ENCODE peak calls at places on chromosomes 4 and X, in seven cellular contexts. X is HCT116, J is upper lobe of left lung, I is PC-3, N is heart right ventricle, U is DND-41, Z is mucosa of descending colon. Y is an unnamed sample. For H3K36me3, the result is how much of the 10 kb centered on the place peaks cover.

GRCh38 chr4:56410247-56410646 is 23.0 kb upstream of the AASDH start:
- ATAC-seq in X (peak), J (peak), I (peak), N (peak), U (no peak), Z (peak), Y (peak)

GRCh38 chr4:85514117-85514516 is 39.2 kb downstream of the ARHGAP24 start:
- ATAC-seq in X (no peak), J (peak), I (no peak), N (no peak), U (no peak), Z (peak), Y (no peak)

GRCh38 chr4:183675625-183676024 is 16.5 kb downstream of the TRAPPC11 start:
- ATAC-seq in X (no peak), J (no peak), I (no peak), N (no peak), U (no peak), Z (no peak), Y (no peak)

GRCh38 chr4:2910409-2910808 is 52.8 kb downstream of the NOP14 start:
- ATAC-seq in X (peak), J (no peak), I (no peak), N (no peak), U (no peak), Z (no peak), Y (no peak)

GRCh38 chrX:41917517-41917916 is 5.8 kb downstream of the CASK start:
- ATAC-seq in X (no peak), J (no peak), I (no peak), N (no peak), U (peak), Z (peak), Y (no peak)

GRCh38 chr4:2814627-2815026 is 21.7 kb downstream of the SH3BP2 start:
- ATAC-seq in X (no peak), J (no peak), I (no peak), N (no peak), U (no peak), Z (no peak), Y (no peak)

GRCh38 chr4:75679876-75680575 is 6.8 kb upstream of the G3BP2 start:
- ATAC-seq in X (no peak), J (no peak), I (no peak), N (no peak), U (no peak), Z (no peak), Y (no peak)

GRCh38 chrX:13372203-13372980 is 52.5 kb upstream of the ATXN3L start:
- ATAC-seq in X (no peak), J (no peak), I (no peak), N (no peak), U (no peak), Z (no peak), Y (no peak)

GRCh38 chr4:3384391-3384770 is 57.4 kb upstream of the HGFAC start:
- ATAC-seq in X (no peak), J (no peak), I (no peak), N (no peak), U (no peak), Z (no peak), Y (no peak)

GRCh38 chrX:47751670-47752069 is 85.0 kb upstream of the ZNF81 start:
- ATAC-seq in X (peak), J (no peak), I (peak), N (no peak), U (peak), Z (peak), Y (no peak)

GRCh38 chr4:133865606-133866327 is 335.8 kb downstream of the PABPC4L start:
- ATAC-seq in X (peak), J (no peak), I (peak), N (no peak), U (peak), Z (no peak), Y (no peak)

GRCh38 chr4:113899260-113900177 is 79.9 kb downstream of the ARSJ start:
- ATAC-seq in X (no peak), J (no peak), I (no peak), N (no peak), U (peak), Z (peak), Y (no peak)

GRCh38 chr4:182862921-182863320 is 54.3 kb downstream of the DCTD start:
- ATAC-seq in X (no peak), J (peak), I (no peak), N (no peak), U (no peak), Z (peak), Y (no peak)

GRCh38 chr4:16126714-16127113 is 42.9 kb upstream of the PROM1 start:
- ATAC-seq in X (no peak), J (no peak), I (no peak), N (no peak), U (no peak), Z (no peak), Y (no peak)

GRCh38 chr4:141849778-141850177 is 213.4 kb downstream of the IL15 start:
- ATAC-seq in X (no peak), J (no peak), I (no peak), N (no peak), U (no peak), Z (no peak), Y (no peak)

GRCh38 chrX:24282381-24283121 is 31.3 kb downstream of the SUPT20HL2 start:
- ATAC-seq in X (no peak), J (no peak), I (no peak), N (no peak), U (peak), Z (no peak), Y (peak)

GRCh38 chrX:24025741-24026402 is 1.1 kb downstream of the KLHL15 start:
- ATAC-seq in X (peak), J (peak), I (peak), N (peak), U (peak), Z (peak), Y (peak)

GRCh38 chr4:112082954-112083586 is 62.2 kb upstream of the FAM241A start:
- ATAC-seq in X (peak), J (no peak), I (peak), N (peak), U (no peak), Z (peak), Y (no peak)

GRCh38 chr4:22500128-22500611 is 15.7 kb downstream of the ADGRA3 start:
- ATAC-seq in X (peak), J (peak), I (peak), N (peak), U (no peak), Z (peak), Y (peak)

DNA sequence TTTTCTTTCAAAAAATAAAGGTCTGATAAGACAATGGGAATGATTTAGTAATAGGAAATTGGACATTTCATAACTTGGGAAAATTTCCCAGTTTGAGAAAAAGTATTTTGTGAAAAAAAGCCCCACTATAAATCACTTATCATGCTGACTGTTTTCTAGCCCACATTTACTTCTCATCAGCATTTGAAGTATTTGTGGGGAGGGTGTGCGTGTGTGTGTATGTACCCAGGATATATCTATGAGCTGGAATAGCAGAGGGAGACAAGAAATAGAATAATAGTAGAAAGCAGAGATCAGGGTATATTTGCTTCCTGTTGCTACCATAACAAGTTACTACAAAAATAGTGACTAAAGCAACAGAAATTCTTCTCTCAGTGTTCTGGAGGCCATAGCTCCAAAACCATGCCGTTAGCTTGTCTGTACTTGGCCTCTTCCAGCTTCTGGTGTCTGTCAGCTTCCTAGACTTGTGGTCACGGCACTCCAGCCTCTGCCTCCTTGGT is 139.8 kb downstream of the PTTG2 start:
- ATAC-seq in X (no peak), J (peak), I (no peak), N (peak), U (no peak), Z (no peak), Y (no peak)
- H3K36me3 ChIP-seq in X (under half), J (under half), I (under half), N (half or more), U (half or more), Z (under half), Y (half or more)

DNA sequence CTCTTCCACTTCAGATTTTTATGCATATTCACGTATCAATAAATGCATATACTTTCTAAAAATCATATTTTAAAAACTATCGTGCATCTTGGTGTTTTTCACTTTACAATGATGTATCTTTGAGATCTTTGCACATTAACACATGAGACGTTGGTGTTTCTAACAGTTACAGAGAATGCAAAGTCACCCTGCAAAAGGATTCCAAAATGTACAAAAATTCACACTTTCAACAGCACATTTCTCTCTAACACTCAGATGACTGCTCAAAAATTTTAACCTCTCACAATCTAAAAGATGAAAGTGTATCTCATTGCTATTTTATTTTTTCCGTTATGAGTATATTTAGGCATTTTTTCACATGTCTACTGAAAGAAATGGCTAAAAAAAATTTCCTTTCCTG is 38.9 kb downstream of the ELOVL6 start:
- ATAC-seq in X (no peak), J (no peak), I (no peak), N (no peak), U (no peak), Z (no peak), Y (no peak)
- H3K36me3 ChIP-seq in X (under half), J (under half), I (under half), N (under half), U (under half), Z (under half), Y (under half)

GRCh38 chr4:39770969-39771724 is 73.2 kb downstream of the UBE2K start:
- ATAC-seq in X (peak), J (no peak), I (no peak), N (no peak), U (no peak), Z (no peak), Y (no peak)

GRCh38 chr4:39770005-39770404 is 72.1 kb downstream of the UBE2K start:
- ATAC-seq in X (no peak), J (no peak), I (no peak), N (no peak), U (no peak), Z (no peak), Y (no peak)

GRCh38 chr4:39770471-39770870 is 72.5 kb downstream of the UBE2K start:
- ATAC-seq in X (no peak), J (peak), I (no peak), N (no peak), U (no peak), Z (no peak), Y (no peak)
- H3K36me3 ChIP-seq in X (under half), J (under half), I (under half), N (half or more), U (half or more), Z (under half), Y (under half)

DNA sequence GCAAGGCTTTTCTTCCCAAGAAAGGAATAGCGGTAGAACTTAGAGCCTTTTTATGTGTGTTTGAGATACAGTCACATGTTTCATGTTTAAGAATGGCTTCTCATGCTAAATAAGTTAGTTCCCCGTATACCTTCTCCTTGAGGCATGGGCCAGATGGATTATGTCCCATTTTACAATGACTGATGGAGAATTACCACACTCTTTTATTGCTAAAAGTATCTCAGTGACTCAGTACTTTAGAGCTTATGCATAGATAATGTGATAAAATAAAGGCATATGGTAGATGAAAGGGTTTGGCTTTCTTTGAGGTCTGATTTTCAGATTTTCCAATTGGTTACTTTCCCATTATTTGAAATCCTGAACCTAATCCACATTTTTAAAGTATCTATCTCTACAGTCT is 121.8 kb upstream of the BMPR1B start:
- ATAC-seq in X (no peak), J (no peak), I (no peak), N (no peak), U (no peak), Z (peak), Y (no peak)
- H3K36me3 ChIP-seq in X (under half), J (under half), I (under half), N (under half), U (under half), Z (under half), Y (under half)

GRCh38 chr4:128856246-128856645 is 46.7 kb downstream of the JADE1 start:
- ATAC-seq in X (no peak), J (no peak), I (no peak), N (no peak), U (no peak), Z (no peak), Y (no peak)
- H3K36me3 ChIP-seq in X (under half), J (under half), I (under half), N (half or more), U (half or more), Z (under half), Y (under half)

GRCh38 chrX:154011376-154012335 is 8.0 kb downstream of the IRAK1 start:
- ATAC-seq in X (no peak), J (no peak), I (no peak), N (no peak), U (no peak), Z (no peak), Y (no peak)
- H3K36me3 ChIP-seq in X (under half), J (under half), I (under half), N (half or more), U (half or more), Z (under half), Y (under half)

DNA sequence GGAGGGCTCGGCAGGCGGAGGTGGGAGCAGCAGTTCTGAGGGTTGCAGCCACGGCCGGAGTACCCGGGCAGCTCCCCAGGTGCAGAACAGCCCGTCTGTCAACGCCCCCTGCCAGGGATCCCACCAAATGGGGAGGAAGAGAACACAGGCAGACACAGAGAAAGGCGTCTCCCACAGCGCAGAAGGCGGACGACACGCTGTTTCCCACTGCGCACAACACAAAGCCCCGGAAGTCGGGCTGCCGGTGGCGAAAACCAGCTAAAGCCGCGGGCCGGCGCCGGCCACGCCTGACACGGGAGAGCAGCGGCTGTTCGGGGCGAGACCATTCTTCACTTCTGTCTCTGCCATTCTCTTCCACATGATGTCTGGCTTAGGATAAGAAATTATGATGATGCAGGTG is 31.6 kb downstream of the CTBP1 start:
- ATAC-seq in X (no peak), J (no peak), I (no peak), N (no peak), U (no peak), Z (no peak), Y (no peak)
- H3K36me3 ChIP-seq in X (under half), J (under half), I (under half), N (half or more), U (half or more), Z (under half), Y (half or more)

DNA sequence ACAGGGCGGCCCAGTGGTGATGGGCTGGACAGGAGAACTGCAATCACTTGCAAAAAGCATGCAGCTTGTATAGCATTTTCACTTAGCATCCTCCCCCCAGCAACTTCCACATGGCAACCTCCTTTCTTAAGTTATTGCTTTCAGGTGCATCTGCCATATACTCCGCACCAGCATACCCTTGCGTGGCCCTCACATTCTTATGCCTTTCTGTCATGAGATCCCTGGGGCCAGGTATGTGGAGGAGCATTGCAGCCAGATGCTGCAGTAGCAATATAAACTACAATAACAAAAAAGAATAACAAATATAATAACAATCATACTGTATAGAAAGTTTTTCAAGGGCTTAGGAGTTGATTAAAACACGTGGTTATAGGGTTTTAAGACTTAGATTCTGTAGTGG is 26.3 kb upstream of the NUDT6 start:
- ATAC-seq in X (no peak), J (no peak), I (no peak), N (no peak), U (no peak), Z (no peak), Y (no peak)
- H3K36me3 ChIP-seq in X (under half), J (under half), I (under half), N (half or more), U (half or more), Z (under half), Y (half or more)

GRCh38 chrX:123682182-123682581 is 50.7 kb downstream of the THOC2 start:
- ATAC-seq in X (no peak), J (no peak), I (no peak), N (no peak), U (no peak), Z (no peak), Y (no peak)
- H3K36me3 ChIP-seq in X (under half), J (under half), I (under half), N (under half), U (half or more), Z (under half), Y (under half)

GRCh38 chrX:130228871-130229270 is 39.8 kb downstream of the ZNF280C start:
- ATAC-seq in X (no peak), J (no peak), I (no peak), N (no peak), U (peak), Z (no peak), Y (no peak)
- H3K36me3 ChIP-seq in X (under half), J (under half), I (under half), N (under half), U (half or more), Z (under half), Y (under half)

Y was measured in gastroesophageal sphincter.